ENCODE peak calls at places on chromosomes 12 and 14, in four cellular contexts. One of them, this sample, is unnamed.

GRCh38 chr12:52010152-52010622 is 3.4 kb downstream of the TAMALIN start:
- DNase-seq in GM12878: no peak
- DNase-seq in HepG2: peak; percentile 72
- DNase-seq in HCT116: no peak
- DNase-seq in this sample: no peak

GRCh38 chr12:3307419-3307818 is 183.6 kb upstream of the PRMT8 start:
- DNase-seq in GM12878: no peak
- DNase-seq in HCT116: no peak
- DNase-seq in HepG2: no peak
- DNase-seq in this sample: no peak

GRCh38 chr12:109820921-109821381 is 12.2 kb downstream of the TRPV4 start:
- DNase-seq in HCT116: no peak
- DNase-seq in HepG2: no peak
- DNase-seq in GM12878: no peak
- DNase-seq in this sample: peak; percentile 75

GRCh38 chr14:25250516-25250915 is 200.6 kb upstream of the STXBP6 start:
- DNase-seq in GM12878: no peak
- DNase-seq in HCT116: no peak
- DNase-seq in HepG2: no peak
- DNase-seq in this sample: no peak

GRCh38 chr12:8916154-8916553 is 1.8 kb downstream of the PHC1 start:
- DNase-seq in HepG2: no peak
- DNase-seq in GM12878: no peak
- DNase-seq in HCT116: no peak
- DNase-seq in this sample: no peak

GRCh38 chr12:21129906-21130305 is 1.1 kb upstream of the SLCO1B1 start:
- DNase-seq in GM12878: no peak
- DNase-seq in HCT116: no peak
- DNase-seq in HepG2: no peak
- DNase-seq in this sample: no peak

GRCh38 chr14:48553443-48553842 is 878.0 kb upstream of the MDGA2 start:
- DNase-seq in HCT116: no peak
- DNase-seq in GM12878: no peak
- DNase-seq in HepG2: no peak
- DNase-seq in this sample: no peak

GRCh38 chr12:122836027-122836921 is 1.0 kb downstream of the HIP1R start:
- DNase-seq in HCT116: no peak
- DNase-seq in HepG2: peak; percentile 66
- DNase-seq in GM12878: peak; percentile 38
- DNase-seq in this sample: peak; percentile 94

GRCh38 chr12:50073712-50074111 is 11.4 kb upstream of the SMARCD1 start:
- DNase-seq in HepG2: no peak
- DNase-seq in HCT116: no peak
- DNase-seq in GM12878: no peak
- DNase-seq in this sample: no peak

GRCh38 chr12:70849265-70849960 is 71.1 kb downstream of the PTPRR start:
- DNase-seq in HepG2: peak; percentile 2
- DNase-seq in GM12878: no peak
- DNase-seq in HCT116: peak; percentile 16
- DNase-seq in this sample: peak; percentile 37

GRCh38 chr12:124906606-124907261 is 7.7 kb downstream of the UBC start:
- DNase-seq in GM12878: peak; percentile 87
- DNase-seq in HepG2: peak; percentile 93
- DNase-seq in HCT116: peak; percentile 94
- DNase-seq in this sample: peak; percentile 61

GRCh38 chr12:59911516-59911915 is 315.7 kb downstream of the SLC16A7 start:
- DNase-seq in HepG2: no peak
- DNase-seq in HCT116: no peak
- DNase-seq in GM12878: no peak
- DNase-seq in this sample: peak; percentile 40

GRCh38 chr12:46492471-46493351 is 120.1 kb upstream of the SLC38A2 start:
- DNase-seq in HCT116: peak; percentile 85
- DNase-seq in GM12878: no peak
- DNase-seq in HepG2: peak; percentile 100
- DNase-seq in this sample: peak; percentile 90

GRCh38 chr12:56338643-56339422 is at the start of gene IL23A:
- DNase-seq in GM12878: peak; percentile 61
- DNase-seq in HepG2: no peak
- DNase-seq in HCT116: no peak
- DNase-seq in this sample: no peak

GRCh38 chr14:36747411-36748184 is 85.9 kb downstream of the PAX9 start:
- DNase-seq in HCT116: no peak
- DNase-seq in GM12878: no peak
- DNase-seq in HepG2: peak; percentile 44
- DNase-seq in this sample: peak; percentile 58

GRCh38 chr12:562634-563033 is 100.6 kb downstream of the NINJ2 start:
- DNase-seq in HCT116: no peak
- DNase-seq in GM12878: no peak
- DNase-seq in HepG2: no peak
- DNase-seq in this sample: no peak

GRCh38 chr14:103185051-103186027 is 62.1 kb downstream of the TNFAIP2 start:
- DNase-seq in HepG2: peak; percentile 27
- DNase-seq in HCT116: peak; percentile 40
- DNase-seq in GM12878: no peak
- DNase-seq in this sample: peak; percentile 57
- TF ChIP-seq JUND in HepG2: no peak
- TF ChIP-seq JUND in HCT116: no peak
- TF ChIP-seq JUND in GM12878: no peak
- TF ChIP-seq JUND in this sample: no peak

GRCh38 chr14:56210570-56210969 is 92.4 kb downstream of the PELI2 start:
- DNase-seq in GM12878: no peak
- DNase-seq in HepG2: no peak
- DNase-seq in HCT116: no peak
- DNase-seq in this sample: no peak
- TF ChIP-seq JUND in GM12878: no peak
- TF ChIP-seq JUND in HepG2: no peak
- TF ChIP-seq JUND in HCT116: no peak
- TF ChIP-seq JUND in this sample: no peak

GRCh38 chr12:132653567-132654290 is 33.4 kb downstream of the POLE start:
- DNase-seq in GM12878: no peak
- DNase-seq in HepG2: no peak
- DNase-seq in HCT116: no peak
- DNase-seq in this sample: no peak
- TF ChIP-seq JUND in GM12878: no peak
- TF ChIP-seq JUND in HepG2: no peak
- TF ChIP-seq JUND in HCT116: no peak
- TF ChIP-seq JUND in this sample: no peak

GRCh38 chr14:98952595-98953325 is 319.2 kb downstream of the BCL11B start:
- DNase-seq in HCT116: peak; percentile 23
- DNase-seq in GM12878: no peak
- DNase-seq in HepG2: no peak
- DNase-seq in this sample: no peak
- TF ChIP-seq JUND in HCT116: peak; percentile 52
- TF ChIP-seq JUND in GM12878: no peak
- TF ChIP-seq JUND in HepG2: no peak
- TF ChIP-seq JUND in this sample: no peak

GRCh38 chr12:104668274-104668718 is 211.5 kb downstream of the CHST11 start:
- DNase-seq in GM12878: no peak
- DNase-seq in HCT116: no peak
- DNase-seq in HepG2: no peak
- DNase-seq in this sample: no peak

GRCh38 chr12:104669057-104669770 is 212.5 kb downstream of the CHST11 start:
- DNase-seq in GM12878: no peak
- DNase-seq in HCT116: no peak
- DNase-seq in HepG2: no peak
- DNase-seq in this sample: no peak

GRCh38 chr12:104671407-104672095 is 214.8 kb downstream of the CHST11 start:
- DNase-seq in GM12878: peak; percentile 88
- DNase-seq in HepG2: peak; percentile 53
- DNase-seq in HCT116: peak; percentile 93
- DNase-seq in this sample: peak; percentile 90

GRCh38 chr12:104670439-104671406 is 214.0 kb downstream of the CHST11 start:
- DNase-seq in HepG2: no peak
- DNase-seq in GM12878: peak; percentile 33
- DNase-seq in HCT116: peak; percentile 16
- DNase-seq in this sample: no peak

DNA sequence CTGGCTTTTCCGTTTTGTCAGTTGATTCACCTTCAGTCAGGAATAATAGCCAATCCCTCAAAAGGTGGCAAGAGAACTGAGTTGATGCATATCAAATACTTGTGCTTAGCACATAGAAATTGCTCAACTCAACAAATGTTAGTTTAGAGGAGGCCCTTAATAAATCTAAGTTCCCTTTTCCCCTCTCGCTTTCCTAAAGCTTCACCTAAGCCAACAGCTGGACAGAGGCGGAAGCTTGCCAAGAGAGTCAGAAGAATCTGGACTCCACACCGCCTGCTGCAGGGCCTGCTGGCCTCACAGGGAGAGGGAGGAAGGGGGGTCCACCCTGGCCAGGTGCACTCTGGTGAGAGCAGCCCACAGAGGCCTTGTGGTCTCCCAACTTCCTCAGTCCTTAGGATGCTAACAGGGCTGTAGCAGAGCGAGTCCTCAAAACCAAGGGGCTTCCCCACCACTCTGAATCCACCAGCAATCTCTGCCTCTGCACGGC is 213.1 kb downstream of the CHST11 start:
- DNase-seq in HepG2: no peak
- DNase-seq in HCT116: no peak
- DNase-seq in GM12878: peak; percentile 53
- DNase-seq in this sample: no peak
- TF ChIP-seq JUND in HepG2: no peak
- TF ChIP-seq JUND in HCT116: no peak
- TF ChIP-seq JUND in GM12878: no peak
- TF ChIP-seq JUND in this sample: no peak

GRCh38 chr14:101019974-101020710 is 116.6 kb upstream of the RTL1 start:
- DNase-seq in GM12878: no peak
- DNase-seq in HCT116: no peak
- DNase-seq in HepG2: no peak
- DNase-seq in this sample: no peak
- TF ChIP-seq JUND in GM12878: no peak
- TF ChIP-seq JUND in HCT116: no peak
- TF ChIP-seq JUND in HepG2: no peak
- TF ChIP-seq JUND in this sample: no peak

This sample was measured in T47D.